ENCODE peak calls at places on chromosomes 5 and 9, in ten cellular contexts. One of them, this sample, is unnamed.
A peak's percentile ranks its signal among the peaks of the same experiment; 100 is the strongest.

GRCh38 chr5:158898185-158899177 is 201.2 kb downstream of the EBF1 start:
- DNase-seq in lung: no peak
- DNase-seq in GM12865: peak; percentile 70
- DNase-seq in hepatocyte: no peak
- DNase-seq in adrenal gland: no peak
- DNase-seq in A549: peak; percentile 6
- DNase-seq in psoas muscle: no peak
- DNase-seq in GM23338: no peak
- DNase-seq in IMR-90: no peak
- DNase-seq in heart right ventricle: no peak
- DNase-seq in this sample: no peak

GRCh38 chr9:6777218-6777902 is 19.6 kb downstream of the KDM4C start:
- DNase-seq in lung: no peak
- DNase-seq in GM12865: peak; percentile 37
- DNase-seq in hepatocyte: no peak
- DNase-seq in adrenal gland: no peak
- DNase-seq in A549: no peak
- DNase-seq in psoas muscle: no peak
- DNase-seq in GM23338: peak; percentile 90
- DNase-seq in IMR-90: no peak
- DNase-seq in heart right ventricle: no peak
- DNase-seq in this sample: no peak

GRCh38 chr5:154418344-154418820 is 27.4 kb upstream of the SAP30L start:
- DNase-seq in lung: no peak
- DNase-seq in GM12865: no peak
- DNase-seq in hepatocyte: no peak
- DNase-seq in adrenal gland: peak; percentile 37
- DNase-seq in A549: no peak
- DNase-seq in psoas muscle: no peak
- DNase-seq in GM23338: peak; percentile 17
- DNase-seq in IMR-90: no peak
- DNase-seq in heart right ventricle: no peak
- DNase-seq in this sample: no peak

GRCh38 chr5:60843693-60844428 is at the start of gene ELOVL7:
- DNase-seq in lung: peak; percentile 80
- DNase-seq in GM12865: peak; percentile 83
- DNase-seq in hepatocyte: peak; percentile 94
- DNase-seq in adrenal gland: peak; percentile 56
- DNase-seq in A549: peak; percentile 10
- DNase-seq in psoas muscle: peak; percentile 29
- DNase-seq in GM23338: peak; percentile 94
- DNase-seq in IMR-90: peak; percentile 11
- DNase-seq in heart right ventricle: peak; percentile 15
- DNase-seq in this sample: no peak

GRCh38 chr5:179217956-179218355 is 127.3 kb downstream of the ADAMTS2 start:
- DNase-seq in lung: no peak
- DNase-seq in GM12865: no peak
- DNase-seq in hepatocyte: no peak
- DNase-seq in adrenal gland: no peak
- DNase-seq in A549: no peak
- DNase-seq in psoas muscle: no peak
- DNase-seq in GM23338: no peak
- DNase-seq in IMR-90: no peak
- DNase-seq in heart right ventricle: no peak
- DNase-seq in this sample: no peak

GRCh38 chr9:137053944-137054931 is at the start of gene ENTPD2:
- DNase-seq in lung: no peak
- DNase-seq in GM12865: no peak
- DNase-seq in hepatocyte: peak; percentile 89
- DNase-seq in adrenal gland: no peak
- DNase-seq in A549: no peak
- DNase-seq in psoas muscle: no peak
- DNase-seq in GM23338: peak; percentile 70
- DNase-seq in IMR-90: no peak
- DNase-seq in heart right ventricle: peak; percentile 40
- DNase-seq in this sample: no peak

GRCh38 chr5:179827684-179828083 is 7.0 kb downstream of the SQSTM1 start:
- DNase-seq in lung: no peak
- DNase-seq in GM12865: no peak
- DNase-seq in hepatocyte: no peak
- DNase-seq in adrenal gland: peak; percentile 65
- DNase-seq in A549: peak; percentile 50
- DNase-seq in psoas muscle: no peak
- DNase-seq in GM23338: peak; percentile 41
- DNase-seq in IMR-90: peak; percentile 73
- DNase-seq in heart right ventricle: no peak
- DNase-seq in this sample: no peak

GRCh38 chr9:714675-715074 is 126.8 kb upstream of the DMRT1 start:
- DNase-seq in lung: no peak
- DNase-seq in GM12865: no peak
- DNase-seq in hepatocyte: no peak
- DNase-seq in adrenal gland: no peak
- DNase-seq in A549: no peak
- DNase-seq in psoas muscle: no peak
- DNase-seq in GM23338: no peak
- DNase-seq in IMR-90: no peak
- DNase-seq in heart right ventricle: no peak
- DNase-seq in this sample: no peak

GRCh38 chr5:11524188-11524587 is 380.1 kb downstream of the CTNND2 start:
- DNase-seq in lung: no peak
- DNase-seq in GM12865: no peak
- DNase-seq in hepatocyte: no peak
- DNase-seq in adrenal gland: no peak
- DNase-seq in A549: no peak
- DNase-seq in psoas muscle: no peak
- DNase-seq in GM23338: peak; percentile 24
- DNase-seq in IMR-90: no peak
- DNase-seq in heart right ventricle: no peak
- DNase-seq in this sample: no peak

GRCh38 chr5:80569086-80569960 is 757 bp downstream of the ANKRD34B start:
- DNase-seq in lung: no peak
- DNase-seq in GM12865: peak; percentile 5
- DNase-seq in hepatocyte: no peak
- DNase-seq in adrenal gland: no peak
- DNase-seq in A549: no peak
- DNase-seq in psoas muscle: no peak
- DNase-seq in GM23338: peak; percentile 54
- DNase-seq in IMR-90: no peak
- DNase-seq in heart right ventricle: no peak
- DNase-seq in this sample: no peak
- H3K4me3 ChIP-seq in lung: no peak overlapping the region
- H3K4me3 ChIP-seq in GM12865: peak overlapping the region; percentile 54
- H3K4me3 ChIP-seq in hepatocyte: peak overlapping the region; percentile 39
- H3K4me3 ChIP-seq in adrenal gland: no peak overlapping the region
- H3K4me3 ChIP-seq in A549: peak overlapping the region; percentile 47
- H3K4me3 ChIP-seq in psoas muscle: peak overlapping the region; percentile 58
- H3K4me3 ChIP-seq in GM23338: peak overlapping the region; percentile 79
- H3K4me3 ChIP-seq in IMR-90: no peak overlapping the region
- H3K4me3 ChIP-seq in heart right ventricle: peak overlapping the region; percentile 31
- H3K4me3 ChIP-seq in this sample: peak overlapping the region; percentile 13

GRCh38 chr5:2752875-2753435 is 1.5 kb upstream of the IRX2 start:
- DNase-seq in lung: no peak
- DNase-seq in GM12865: no peak
- DNase-seq in hepatocyte: peak; percentile 28
- DNase-seq in adrenal gland: no peak
- DNase-seq in A549: no peak
- DNase-seq in psoas muscle: no peak
- DNase-seq in GM23338: peak; percentile 50
- DNase-seq in IMR-90: no peak
- DNase-seq in heart right ventricle: no peak
- DNase-seq in this sample: no peak

GRCh38 chr5:2753452-2754409 is 2.3 kb upstream of the IRX2 start:
- DNase-seq in lung: no peak
- DNase-seq in GM12865: no peak
- DNase-seq in hepatocyte: peak; percentile 8
- DNase-seq in adrenal gland: no peak
- DNase-seq in A549: no peak
- DNase-seq in psoas muscle: no peak
- DNase-seq in GM23338: peak; percentile 60
- DNase-seq in IMR-90: no peak
- DNase-seq in heart right ventricle: no peak
- DNase-seq in this sample: no peak

GRCh38 chr5:2750758-2751464 is 566 bp downstream of the IRX2 start:
- DNase-seq in lung: no peak
- DNase-seq in GM12865: no peak
- DNase-seq in hepatocyte: peak; percentile 68
- DNase-seq in adrenal gland: no peak
- DNase-seq in A549: no peak
- DNase-seq in psoas muscle: no peak
- DNase-seq in GM23338: peak; percentile 50
- DNase-seq in IMR-90: no peak
- DNase-seq in heart right ventricle: no peak
- DNase-seq in this sample: peak; percentile 9

GRCh38 chr5:2751592-2752021 is at the start of gene IRX2:
- DNase-seq in lung: peak; percentile 87
- DNase-seq in GM12865: no peak
- DNase-seq in hepatocyte: peak; percentile 95
- DNase-seq in adrenal gland: no peak
- DNase-seq in A549: peak; percentile 44
- DNase-seq in psoas muscle: peak; percentile 48
- DNase-seq in GM23338: peak; percentile 96
- DNase-seq in IMR-90: peak; percentile 59
- DNase-seq in heart right ventricle: peak; percentile 84
- DNase-seq in this sample: peak; percentile 81

GRCh38 chr5:2752059-2752874 is 790 bp upstream of the IRX2 start:
- DNase-seq in lung: peak; percentile 71
- DNase-seq in GM12865: no peak
- DNase-seq in hepatocyte: peak; percentile 44
- DNase-seq in adrenal gland: no peak
- DNase-seq in A549: no peak
- DNase-seq in psoas muscle: no peak
- DNase-seq in GM23338: peak; percentile 69
- DNase-seq in IMR-90: no peak
- DNase-seq in heart right ventricle: peak; percentile 59
- DNase-seq in this sample: peak; percentile 2
- TF ChIP-seq CTCF in lung: no peak
- TF ChIP-seq CTCF in GM12865: no peak
- TF ChIP-seq CTCF in hepatocyte: no peak
- TF ChIP-seq CTCF in adrenal gland: no peak
- TF ChIP-seq CTCF in A549: no peak
- TF ChIP-seq CTCF in psoas muscle: no peak
- TF ChIP-seq CTCF in GM23338: no peak
- TF ChIP-seq CTCF in IMR-90: no peak
- TF ChIP-seq CTCF in heart right ventricle: no peak
- TF ChIP-seq CTCF in this sample: no peak

DNA sequence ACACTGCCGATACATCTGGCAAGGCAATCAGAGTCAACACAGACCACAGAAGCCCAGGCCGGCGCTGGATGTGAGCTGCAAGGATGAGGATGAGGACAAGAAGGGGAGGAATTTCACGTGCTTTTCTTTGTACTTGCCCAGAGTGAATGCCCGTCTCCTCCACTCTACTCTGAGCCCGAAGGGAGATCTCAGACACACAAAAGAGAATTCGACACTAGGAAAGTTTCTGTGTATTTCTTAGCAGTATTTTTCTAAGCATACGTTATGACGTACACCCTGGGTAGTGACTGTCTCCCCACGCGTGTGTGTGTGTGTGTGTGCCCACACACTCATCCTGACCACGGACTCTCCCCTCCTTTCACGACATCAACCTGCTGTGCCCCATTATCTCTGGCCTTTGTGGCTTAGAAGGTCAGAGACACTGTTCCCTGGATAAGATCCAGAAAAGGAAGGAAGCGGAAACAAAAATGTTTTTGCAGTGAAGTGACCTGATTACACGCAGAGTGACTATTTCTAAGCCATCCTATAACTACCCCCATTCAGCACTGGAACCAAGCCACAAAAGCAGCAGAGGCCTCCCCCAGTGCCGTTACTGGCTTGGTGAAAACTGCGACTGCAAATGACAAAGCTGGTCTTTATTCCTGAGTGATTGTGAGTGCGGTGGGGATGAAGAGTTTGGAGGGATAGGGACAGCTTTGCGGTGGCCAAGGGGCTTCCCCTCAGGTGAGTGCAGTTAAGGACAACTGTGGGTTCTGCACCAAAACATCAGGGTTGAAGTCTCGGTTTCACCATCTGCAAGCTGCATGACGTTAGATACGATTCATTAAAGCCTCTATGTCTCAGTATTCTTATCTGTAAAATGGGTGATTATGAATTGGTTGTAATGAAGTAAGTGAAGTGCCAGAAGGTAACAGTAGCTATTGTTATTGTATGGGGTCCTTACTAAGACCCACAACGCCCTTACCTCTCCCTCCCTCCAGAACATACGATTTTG is 227.1 kb upstream of the DAPK1 start:
- DNase-seq in lung: no peak
- DNase-seq in GM12865: no peak
- DNase-seq in hepatocyte: no peak
- DNase-seq in adrenal gland: peak; percentile 50
- DNase-seq in A549: no peak
- DNase-seq in psoas muscle: peak; percentile 35
- DNase-seq in GM23338: peak; percentile 18
- DNase-seq in IMR-90: peak; percentile 85
- DNase-seq in heart right ventricle: peak; percentile 36
- DNase-seq in this sample: peak; percentile 49
- H3K4me3 ChIP-seq in lung: no peak overlapping the region
- H3K4me3 ChIP-seq in GM12865: no peak overlapping the region
- H3K4me3 ChIP-seq in hepatocyte: no peak overlapping the region
- H3K4me3 ChIP-seq in adrenal gland: no peak overlapping the region
- H3K4me3 ChIP-seq in A549: no peak overlapping the region
- H3K4me3 ChIP-seq in psoas muscle: no peak overlapping the region
- H3K4me3 ChIP-seq in GM23338: no peak overlapping the region
- H3K4me3 ChIP-seq in IMR-90: no peak overlapping the region
- H3K4me3 ChIP-seq in heart right ventricle: no peak overlapping the region
- H3K4me3 ChIP-seq in this sample: no peak overlapping the region

DNA sequence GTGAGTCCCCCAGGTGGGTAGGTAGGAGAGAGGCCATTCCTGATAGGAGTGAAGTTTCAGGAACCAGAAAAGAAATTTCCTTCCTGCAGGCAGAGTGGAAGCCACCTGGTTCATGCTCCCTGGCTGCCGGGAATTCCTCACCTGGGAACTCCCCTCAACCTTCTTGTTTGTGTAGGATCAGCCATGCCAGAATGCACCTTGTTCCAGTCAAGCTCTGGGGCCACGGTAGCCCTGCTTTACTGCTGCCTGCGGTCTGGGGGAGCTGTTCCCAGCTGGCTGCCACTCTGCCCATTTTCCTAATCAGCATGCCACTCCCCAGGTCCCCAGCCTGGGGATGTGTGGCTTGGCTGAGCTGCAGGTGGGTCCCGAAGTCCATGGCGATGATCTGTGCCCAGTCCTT is 18.7 kb upstream of the B4GALT1 start:
- DNase-seq in lung: no peak
- DNase-seq in GM12865: no peak
- DNase-seq in hepatocyte: peak; percentile 63
- DNase-seq in adrenal gland: no peak
- DNase-seq in A549: no peak
- DNase-seq in psoas muscle: no peak
- DNase-seq in GM23338: peak; percentile 55
- DNase-seq in IMR-90: no peak
- DNase-seq in heart right ventricle: no peak
- DNase-seq in this sample: no peak
- TF ChIP-seq CTCF in lung: no peak
- TF ChIP-seq CTCF in GM12865: no peak
- TF ChIP-seq CTCF in hepatocyte: no peak
- TF ChIP-seq CTCF in adrenal gland: no peak
- TF ChIP-seq CTCF in A549: no peak
- TF ChIP-seq CTCF in psoas muscle: no peak
- TF ChIP-seq CTCF in GM23338: no peak
- TF ChIP-seq CTCF in IMR-90: no peak
- TF ChIP-seq CTCF in heart right ventricle: no peak
- TF ChIP-seq CTCF in this sample: no peak

GRCh38 chr5:150642991-150643710 is 2.7 kb downstream of the SYNPO start:
- DNase-seq in lung: no peak
- DNase-seq in GM12865: no peak
- DNase-seq in hepatocyte: no peak
- DNase-seq in adrenal gland: no peak
- DNase-seq in A549: no peak
- DNase-seq in psoas muscle: no peak
- DNase-seq in GM23338: no peak
- DNase-seq in IMR-90: no peak
- DNase-seq in heart right ventricle: no peak
- DNase-seq in this sample: no peak
- H3K4me3 ChIP-seq in lung: no peak overlapping the region
- H3K4me3 ChIP-seq in GM12865: no peak overlapping the region
- H3K4me3 ChIP-seq in hepatocyte: no peak overlapping the region
- H3K4me3 ChIP-seq in adrenal gland: peak overlapping the region; percentile 49
- H3K4me3 ChIP-seq in A549: peak overlapping the region; percentile 54
- H3K4me3 ChIP-seq in psoas muscle: peak overlapping the region; percentile 49
- H3K4me3 ChIP-seq in GM23338: no peak overlapping the region
- H3K4me3 ChIP-seq in IMR-90: peak overlapping the region; percentile 32
- H3K4me3 ChIP-seq in heart right ventricle: peak overlapping the region; percentile 57
- H3K4me3 ChIP-seq in this sample: no peak overlapping the region